ENCODE peak calls at places on chromosomes 3 and 15, in eight cellular contexts. K, L, D, O, J, S, X and Q are unnamed samples.

GRCh38 chr15:93997071-93997658 is 234.2 kb upstream of the MCTP2 start:
- DNase-seq in O (no peak), D (no peak), X (peak), S (no peak), L (no peak), J (no peak), K (no peak), Q (no peak)

GRCh38 chr3:127678611-127679533 is 6.1 kb downstream of the ABTB1 start:
- DNase-seq in J (peak), X (peak), S (peak), D (no peak), L (peak), O (peak), K (no peak), Q (no peak)

GRCh38 chr3:50572801-50573371 is 3.6 kb downstream of the HEMK1 start:
- DNase-seq in L (no peak), X (no peak), O (no peak), S (no peak), D (no peak), K (no peak), J (no peak), Q (no peak)

GRCh38 chr3:11603628-11604027 is 40.1 kb downstream of the VGLL4 start:
- DNase-seq in L (no peak), K (peak), S (no peak), O (no peak), X (no peak), D (peak), J (peak), Q (no peak)

GRCh38 chr15:89792106-89792805 is 16.1 kb downstream of the MESP2 start:
- DNase-seq in D (no peak), K (no peak), S (no peak), O (peak), J (no peak), X (no peak), L (no peak), Q (no peak)

GRCh38 chr3:50971487-50971924 is 296.8 kb downstream of the DOCK3 start:
- DNase-seq in L (no peak), S (no peak), O (no peak), D (no peak), X (peak), K (no peak), J (no peak), Q (no peak)

GRCh38 chr3:184724662-184725061 is 12.8 kb upstream of the MAGEF1 start:
- DNase-seq in D (no peak), S (no peak), K (no peak), L (no peak), O (no peak), X (no peak), J (no peak), Q (no peak)

GRCh38 chr15:40247406-40247971 is 8.6 kb downstream of the PAK6 start:
- DNase-seq in L (peak), O (peak), D (no peak), S (peak), J (peak), K (no peak), X (no peak), Q (no peak)

GRCh38 chr3:59388555-59389280 is 338.9 kb upstream of the CFAP20DC start:
- DNase-seq in S (no peak), J (no peak), X (peak), O (no peak), K (no peak), L (no peak), D (no peak), Q (no peak)

GRCh38 chr15:74781673-74782595 is at the start of gene CSK:
- DNase-seq in X (peak), D (peak), O (peak), K (peak), S (peak), L (peak), J (peak), Q (no peak)

GRCh38 chr15:26050979-26051378 is 187.9 kb upstream of the ATP10A start:
- DNase-seq in J (no peak), X (no peak), S (no peak), O (no peak), L (no peak), D (no peak), K (no peak), Q (no peak)

GRCh38 chr3:4976109-4976508 is 3.1 kb upstream of the BHLHE40 start:
- DNase-seq in X (peak), D (peak), S (peak), L (peak), O (no peak), J (no peak), K (peak), Q (no peak)

GRCh38 chr3:18245721-18246120 is 179.4 kb downstream of the SATB1 start:
- DNase-seq in X (no peak), O (no peak), L (no peak), J (no peak), D (no peak), K (no peak), S (no peak), Q (no peak)

GRCh38 chr3:69888946-69889315 is 110.6 kb upstream of the SAMMSON start:
- DNase-seq in K (no peak), S (no peak), X (no peak), D (no peak), J (no peak), O (no peak), L (no peak), Q (no peak)

GRCh38 chr3:137020315-137020714 is 62.5 kb downstream of the IL20RB start:
- DNase-seq in X (no peak), S (no peak), D (no peak), O (no peak), K (no peak), L (no peak), J (no peak), Q (no peak)

GRCh38 chr3:50825841-50826240 is 151.1 kb downstream of the DOCK3 start:
- DNase-seq in L (no peak), D (no peak), S (no peak), O (no peak), X (no peak), K (no peak), J (no peak), Q (no peak)

GRCh38 chr15:25178835-25179672 is 224.3 kb downstream of the SNRPN start:
- DNase-seq in J (no peak), L (peak), D (no peak), K (peak), X (no peak), S (peak), O (peak), Q (no peak)

GRCh38 chr3:194983620-194984019 is 287.3 kb downstream of the XXYLT1 start:
- DNase-seq in O (no peak), S (no peak), L (no peak), X (no peak), D (no peak), K (no peak), J (no peak), Q (no peak)

GRCh38 chr3:144466540-144466939 is 494.9 kb downstream of the DIPK2A start:
- DNase-seq in X (no peak), K (no peak), D (no peak), J (no peak), L (no peak), S (no peak), O (no peak), Q (no peak)

GRCh38 chr15:65909831-65910230 is 40.5 kb downstream of the RAB11A start:
- DNase-seq in D (no peak), L (no peak), O (peak), X (no peak), S (no peak), K (no peak), J (no peak), Q (no peak)

GRCh38 chr3:105564546-105565288 is 198.0 kb downstream of the ALCAM start:
- DNase-seq in S (no peak), X (no peak), D (no peak), O (no peak), J (no peak), K (no peak), L (no peak), Q (no peak)

GRCh38 chr3:168097381-168097780 is 1.7 kb upstream of the GOLIM4 start:
- DNase-seq in L (no peak), X (no peak), S (no peak), J (no peak), O (no peak), K (no peak), D (no peak), Q (no peak)

GRCh38 chr3:111667621-111668239 is 72.6 kb upstream of the ZBED2 start:
- DNase-seq in X (peak), D (peak), K (peak), S (peak), J (no peak), L (no peak), O (no peak), Q (peak)

GRCh38 chr3:72353236-72354105 is 494.8 kb downstream of the SHQ1 start:
- DNase-seq in L (no peak), O (no peak), K (no peak), D (no peak), J (no peak), S (no peak), X (peak), Q (no peak)

GRCh38 chr3:72210248-72210647 is 425.3 kb upstream of the PROK2 start:
- DNase-seq in S (no peak), J (no peak), D (no peak), X (no peak), L (no peak), K (no peak), O (no peak), Q (no peak)

GRCh38 chr3:104437131-104437750 is 929.5 kb upstream of the ALCAM start:
- DNase-seq in J (no peak), O (no peak), X (peak), D (no peak), L (no peak), K (no peak), S (no peak), Q (no peak)

GRCh38 chr3:63086190-63086589 is 191.9 kb upstream of the SYNPR start:
- DNase-seq in X (no peak), D (no peak), J (no peak), O (no peak), S (no peak), K (no peak), L (no peak), Q (no peak)

GRCh38 chr3:42539871-42540714 is 37.6 kb downstream of the VIPR1 start:
- DNase-seq in L (peak), D (peak), S (no peak), K (no peak), J (no peak), O (peak), X (peak), Q (no peak)

GRCh38 chr3:162879163-162879562 is 1382.6 kb downstream of the OTOL1 start:
- DNase-seq in K (no peak), X (no peak), D (no peak), J (no peak), L (no peak), S (no peak), O (no peak), Q (no peak)

GRCh38 chr3:187150599-187150998 is 11.3 kb upstream of the RPL39L start:
- DNase-seq in S (no peak), O (no peak), X (no peak), K (no peak), L (no peak), D (no peak), J (no peak), Q (no peak)

GRCh38 chr3:10189557-10190374 is 25.0 kb downstream of the IRAK2 start:
- DNase-seq in D (peak), L (peak), X (peak), O (peak), S (peak), K (peak), J (peak), Q (peak)

GRCh38 chr3:53056442-53056841 is 10.6 kb upstream of the SFMBT1 start:
- DNase-seq in K (no peak), J (no peak), X (no peak), D (no peak), L (no peak), O (no peak), S (no peak), Q (no peak)

GRCh38 chr3:153373571-153373970 is 211.5 kb downstream of the RAP2B start:
- DNase-seq in X (no peak), K (peak), O (no peak), D (no peak), L (no peak), S (no peak), J (no peak), Q (no peak)

GRCh38 chr15:101488300-101489164 is 975 bp downstream of the PCSK6 start:
- DNase-seq in O (no peak), S (no peak), L (no peak), K (no peak), D (no peak), J (no peak), X (no peak), Q (no peak)

GRCh38 chr15:78206326-78207109 is 27.8 kb downstream of the ACSBG1 start:
- DNase-seq in S (no peak), K (no peak), J (no peak), D (no peak), X (no peak), O (no peak), L (no peak), Q (no peak)

GRCh38 chr3:30198162-30198561 is 408.2 kb upstream of the TGFBR2 start:
- DNase-seq in O (no peak), S (no peak), L (no peak), X (no peak), K (no peak), D (peak), J (no peak), Q (no peak)

GRCh38 chr3:53801319-53801718 is 44.9 kb downstream of the CHDH start:
- DNase-seq in O (no peak), K (no peak), S (no peak), L (no peak), J (peak), D (no peak), X (no peak), Q (no peak)

GRCh38 chr3:11591401-11592266 is 52.1 kb downstream of the VGLL4 start:
- DNase-seq in L (no peak), J (no peak), S (peak), K (peak), X (peak), O (peak), D (peak), Q (no peak)

GRCh38 chr3:27800261-27800660 is 78.1 kb upstream of the EOMES start:
- DNase-seq in J (no peak), D (no peak), S (no peak), X (no peak), K (no peak), O (no peak), L (no peak), Q (no peak)

GRCh38 chr3:27805282-27805681 is 83.2 kb upstream of the EOMES start:
- DNase-seq in S (no peak), X (no peak), O (no peak), D (no peak), L (no peak), K (no peak), J (no peak), Q (no peak)

GRCh38 chr3:27802425-27802824 is 80.3 kb upstream of the EOMES start:
- DNase-seq in K (no peak), X (no peak), S (no peak), D (no peak), J (no peak), O (no peak), L (no peak), Q (no peak)

GRCh38 chr3:27797773-27798172 is 75.7 kb upstream of the EOMES start:
- DNase-seq in S (no peak), D (no peak), O (no peak), J (no peak), L (no peak), X (no peak), K (no peak), Q (no peak)

DNA sequence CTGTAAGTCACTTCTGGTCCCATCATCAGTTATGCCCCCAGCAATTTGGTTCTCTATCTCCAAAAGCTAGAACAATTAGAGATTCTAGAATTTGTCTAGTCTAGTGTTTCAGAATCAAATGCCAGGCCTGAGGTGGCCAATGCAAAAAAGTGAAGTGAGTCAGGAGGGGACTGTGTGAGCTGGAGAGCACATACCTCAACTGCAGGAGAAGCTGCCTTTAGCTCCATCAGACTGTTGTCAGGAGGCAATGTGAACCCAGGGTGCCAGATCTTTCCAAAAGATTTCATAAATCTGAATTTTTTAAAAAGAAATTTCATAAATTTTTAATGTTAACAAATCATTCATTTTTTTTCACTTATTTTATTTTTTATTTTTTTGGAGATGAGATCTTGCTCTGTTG is 80.7 kb upstream of the EOMES start:
- DNase-seq in D (no peak), X (no peak), S (no peak), O (no peak), K (no peak), L (no peak), J (no peak), Q (no peak)
- H3K27ac ChIP-seq in D (no peak), X (no peak), S (no peak), O (no peak), K (no peak), L (no peak), J (no peak), Q (no peak)

GRCh38 chr3:183555541-183556081 is at the start of gene KLHL6:
- DNase-seq in D (peak), L (peak), O (peak), S (peak), X (no peak), K (peak), J (no peak), Q (no peak)
- H3K4me3 ChIP-seq in D (peak), L (peak), O (peak), S (peak), X (no peak), K (peak), J (no peak), Q (peak)

GRCh38 chr15:68384451-68385239 is 47.3 kb downstream of the ITGA11 start:
- DNase-seq in D (no peak), J (peak), L (peak), X (peak), S (no peak), O (no peak), K (no peak), Q (no peak)
- H3K27ac ChIP-seq in D (peak), J (peak), L (no peak), X (no peak), S (peak), O (no peak), K (no peak), Q (peak)

GRCh38 chr3:150145659-150146058 is 175.0 kb upstream of the PFN2 start:
- DNase-seq in O (no peak), S (no peak), J (no peak), D (no peak), L (no peak), K (no peak), X (no peak), Q (no peak)

GRCh38 chr3:150146891-150147761 is 176.4 kb upstream of the PFN2 start:
- DNase-seq in K (no peak), S (no peak), J (peak), X (peak), D (peak), L (no peak), O (peak), Q (no peak)

GRCh38 chr3:150150633-150151032 is 179.9 kb upstream of the PFN2 start:
- DNase-seq in D (no peak), L (no peak), X (no peak), J (no peak), O (no peak), S (no peak), K (no peak), Q (no peak)

GRCh38 chr3:150149651-150150051 is 179.0 kb upstream of the PFN2 start:
- DNase-seq in K (no peak), J (no peak), S (no peak), X (peak), L (no peak), D (peak), O (no peak), Q (no peak)

DNA sequence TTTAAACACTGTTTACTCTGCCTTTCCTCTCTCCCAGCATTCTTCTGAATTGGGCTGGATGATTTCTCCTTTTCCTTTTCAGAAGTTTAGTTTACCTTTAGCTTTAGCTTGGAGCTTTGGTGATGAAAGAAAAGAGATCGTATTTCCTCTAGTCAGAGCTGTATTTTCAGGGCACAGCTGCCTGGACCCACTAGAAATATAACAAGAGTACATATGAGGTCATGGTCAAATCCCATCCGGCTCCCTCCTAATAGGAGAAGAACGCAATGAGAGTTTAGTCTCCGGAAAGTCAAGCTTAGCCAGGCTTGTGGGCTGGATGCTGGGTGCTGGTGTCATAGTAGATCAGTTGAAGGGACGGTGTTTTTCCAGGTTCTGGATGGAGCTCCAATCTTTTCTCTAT is 177.1 kb upstream of the PFN2 start:
- DNase-seq in O (no peak), S (no peak), D (no peak), L (no peak), X (no peak), J (no peak), K (no peak), Q (no peak)
- H3K4me3 ChIP-seq in O (no peak), S (no peak), D (no peak), L (no peak), X (no peak), J (no peak), K (no peak), Q (no peak)

DNA sequence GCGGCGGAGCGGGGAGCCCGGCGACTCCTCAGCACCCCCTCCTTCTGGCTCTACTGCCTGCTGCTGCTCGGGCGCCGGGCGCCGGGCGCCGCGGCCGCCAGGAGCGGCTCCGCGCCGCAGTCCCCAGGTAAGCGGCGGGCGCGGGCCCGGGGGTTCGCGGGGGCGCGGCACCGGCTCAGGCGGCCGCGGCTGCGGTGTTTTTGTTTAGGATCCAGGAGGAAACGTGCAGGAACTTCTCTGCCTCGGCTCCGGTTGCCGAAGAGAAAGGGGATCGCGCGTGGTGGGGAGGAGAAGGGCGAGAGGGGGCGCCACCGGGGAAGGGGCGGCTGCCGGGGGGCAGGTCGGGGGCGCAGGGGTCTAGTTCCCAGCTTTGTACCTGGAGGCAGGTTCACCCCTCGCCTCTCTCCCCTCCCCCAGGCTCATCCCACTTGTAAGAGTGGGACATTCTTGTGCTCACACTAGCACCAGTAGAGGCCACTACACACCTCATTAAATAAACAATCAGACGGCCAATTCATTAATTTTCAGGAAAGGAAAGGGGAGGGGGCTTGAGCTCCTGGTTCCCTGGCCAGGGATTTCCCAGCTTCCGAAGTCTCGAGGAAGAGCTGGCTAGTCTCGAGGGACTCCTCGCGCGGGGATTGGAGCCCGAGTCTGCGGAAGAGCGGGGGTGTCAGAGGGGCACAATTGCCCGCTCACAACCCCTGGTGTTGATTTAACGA is 575 bp downstream of the NEO1 start:
- DNase-seq in J (peak), K (peak), O (peak), S (peak), L (peak), D (peak), X (peak), Q (no peak)
- H3K27ac ChIP-seq in J (peak), K (peak), O (peak), S (peak), L (peak), D (peak), X (no peak), Q (peak)

DNA sequence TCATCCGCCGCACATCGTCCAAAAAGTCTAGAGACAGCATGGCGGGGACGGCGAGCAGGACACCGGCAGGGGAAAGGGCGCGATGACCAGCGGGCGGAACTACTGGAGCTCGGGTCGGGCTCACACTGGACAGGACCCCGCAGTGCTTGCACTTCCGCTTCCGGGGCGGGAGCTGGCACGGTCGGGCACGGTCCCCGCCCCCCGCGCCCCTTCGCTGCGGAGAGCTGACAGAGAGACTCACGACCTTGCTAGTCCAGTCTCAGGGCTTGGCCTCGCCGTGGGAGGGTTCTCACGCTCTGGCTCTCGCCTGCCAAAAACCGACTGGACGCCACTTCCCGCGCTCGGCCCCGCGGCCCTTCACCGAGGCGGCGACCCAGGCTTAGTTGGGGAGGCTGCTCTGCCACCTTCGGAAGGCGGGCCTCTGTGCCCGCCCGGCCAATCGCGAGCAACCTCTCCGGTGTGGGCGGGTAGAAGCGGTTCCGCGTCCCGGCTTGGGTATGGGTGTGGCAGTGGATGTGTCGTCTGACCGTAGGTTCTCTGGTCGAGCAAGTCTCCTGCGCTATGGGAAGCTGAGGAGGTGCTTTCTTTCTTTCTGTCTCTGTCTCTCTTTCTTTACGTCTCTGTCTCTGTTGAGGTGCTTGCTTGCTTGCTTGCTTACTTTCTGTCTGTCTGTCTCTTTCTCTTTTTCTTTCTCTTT is at the start of gene SEC11A:
- DNase-seq in X (peak), S (peak), D (peak), J (peak), O (peak), K (peak), L (peak), Q (peak)
- H3K4me3 ChIP-seq in X (peak), S (peak), D (peak), J (peak), O (peak), K (peak), L (peak), Q (peak)